ENCODE peak calls at places on chromosome 20, in eight cellular contexts. G, S, L, T, Y, Q, H and X are unnamed samples. For H3K4me1, the result is how much of the 10 kb centered on the place peaks cover.

GRCh38 chr20:51712501-51713212 is 55.5 kb downstream of the ATP9A start:
- DNase-seq in G (no peak), S (peak), L (no peak), T (no peak), Y (no peak), Q (peak), H (no peak), X (peak)

GRCh38 chr20:10217517-10218410 is 866 bp upstream of the SNAP25 start:
- DNase-seq in G (peak), S (peak), L (peak), T (no peak), Y (no peak), Q (peak), H (no peak), X (no peak)

GRCh38 chr20:57380081-57380750 is 11.0 kb upstream of the RBM38 start:
- DNase-seq in G (no peak), S (no peak), L (no peak), T (peak), Y (no peak), Q (no peak), H (no peak), X (no peak)

GRCh38 chr20:11766961-11767360 is 150.7 kb upstream of the BTBD3 start:
- DNase-seq in G (no peak), S (no peak), L (no peak), T (no peak), Y (no peak), Q (no peak), H (no peak), X (no peak)

GRCh38 chr20:11542645-11543044 is 375.0 kb upstream of the BTBD3 start:
- DNase-seq in G (no peak), S (no peak), L (no peak), T (no peak), Y (no peak), Q (no peak), H (no peak), X (no peak)

GRCh38 chr20:22382742-22383141 is 201.6 kb downstream of the FOXA2 start:
- DNase-seq in G (peak), S (no peak), L (no peak), T (no peak), Y (no peak), Q (no peak), H (peak), X (no peak)

GRCh38 chr20:36532388-36532787 is 8.9 kb upstream of the MYL9 start:
- DNase-seq in G (no peak), S (no peak), L (no peak), T (no peak), Y (no peak), Q (no peak), H (peak), X (no peak)

GRCh38 chr20:19205999-19206398 is 6.4 kb upstream of the SLC24A3 start:
- DNase-seq in G (peak), S (peak), L (peak), T (peak), Y (peak), Q (peak), H (peak), X (peak)

GRCh38 chr20:41329435-41330342 is 10.9 kb upstream of the LPIN3 start:
- DNase-seq in G (peak), S (peak), L (peak), T (peak), Y (peak), Q (peak), H (no peak), X (peak)

GRCh38 chr20:37305839-37306238 is 16.4 kb downstream of the MANBAL start:
- DNase-seq in G (no peak), S (no peak), L (no peak), T (no peak), Y (no peak), Q (no peak), H (no peak), X (no peak)

GRCh38 chr20:6707231-6707870 is 60.1 kb upstream of the BMP2 start:
- DNase-seq in G (no peak), S (no peak), L (no peak), T (no peak), Y (no peak), Q (no peak), H (no peak), X (peak)

GRCh38 chr20:10626896-10627295 is 46.9 kb downstream of the JAG1 start:
- DNase-seq in G (peak), S (no peak), L (no peak), T (no peak), Y (no peak), Q (no peak), H (no peak), X (no peak)

GRCh38 chr20:42483694-42484303 is 705.9 kb downstream of the PTPRT start:
- DNase-seq in G (no peak), S (no peak), L (no peak), T (no peak), Y (no peak), Q (peak), H (peak), X (peak)

DNA sequence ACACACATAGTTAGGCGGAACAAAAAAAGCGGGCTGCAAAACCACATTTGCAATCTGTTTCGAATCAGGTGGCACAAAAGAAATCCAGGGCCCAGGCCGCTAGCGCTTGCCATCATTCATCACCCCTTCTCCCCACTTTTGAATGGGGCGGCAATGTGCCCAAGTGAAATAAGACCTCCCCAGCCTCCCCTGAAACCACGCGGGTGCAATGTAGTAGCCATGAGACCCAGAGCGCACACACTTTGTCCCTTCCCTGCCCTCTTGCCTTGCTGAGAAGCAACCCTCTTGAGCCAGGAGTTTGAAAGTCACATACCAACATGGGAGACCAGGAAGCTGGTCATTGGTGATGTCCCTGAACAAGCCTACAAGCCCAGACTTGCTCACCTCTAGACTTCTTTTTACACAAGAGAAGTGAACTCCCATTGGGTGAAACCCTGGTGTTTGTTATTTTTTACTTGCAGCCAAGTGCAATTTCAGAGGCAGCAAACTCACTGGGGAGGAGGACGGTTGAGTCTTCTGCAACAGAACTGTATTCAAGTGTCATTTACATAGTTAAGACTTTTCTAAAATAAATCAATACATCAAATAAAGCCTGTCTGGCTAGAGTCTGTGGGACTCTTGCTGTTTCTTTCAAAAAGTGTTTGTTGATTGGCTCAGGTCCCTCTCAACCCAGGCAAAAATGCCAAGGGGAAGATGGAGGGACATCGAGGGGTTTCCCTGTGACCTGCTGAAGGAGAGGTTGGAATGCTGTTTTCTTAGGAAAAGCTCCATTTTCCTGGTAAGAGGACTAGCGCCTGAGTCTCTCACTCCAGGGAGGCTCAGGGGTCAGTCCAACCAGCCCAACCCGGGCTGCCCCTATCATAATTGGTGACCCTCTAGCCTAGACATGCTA is 138.1 kb upstream of the PTPN1 start:
- DNase-seq in G (peak), S (no peak), L (no peak), T (no peak), Y (no peak), Q (no peak), H (no peak), X (no peak)
- H3K4me1 ChIP-seq in G (under half), S (under half), L (under half), T (under half), Y (under half), Q (under half), H (under half), X (under half)

GRCh38 chr20:47784256-47784598 is 1.1 kb downstream of the SULF2 start:
- DNase-seq in G (no peak), S (no peak), L (no peak), T (no peak), Y (no peak), Q (no peak), H (no peak), X (no peak)
- H3K4me3 ChIP-seq in G (peak), S (peak), L (peak), T (no peak), Y (peak), Q (peak), H (no peak), X (peak)

DNA sequence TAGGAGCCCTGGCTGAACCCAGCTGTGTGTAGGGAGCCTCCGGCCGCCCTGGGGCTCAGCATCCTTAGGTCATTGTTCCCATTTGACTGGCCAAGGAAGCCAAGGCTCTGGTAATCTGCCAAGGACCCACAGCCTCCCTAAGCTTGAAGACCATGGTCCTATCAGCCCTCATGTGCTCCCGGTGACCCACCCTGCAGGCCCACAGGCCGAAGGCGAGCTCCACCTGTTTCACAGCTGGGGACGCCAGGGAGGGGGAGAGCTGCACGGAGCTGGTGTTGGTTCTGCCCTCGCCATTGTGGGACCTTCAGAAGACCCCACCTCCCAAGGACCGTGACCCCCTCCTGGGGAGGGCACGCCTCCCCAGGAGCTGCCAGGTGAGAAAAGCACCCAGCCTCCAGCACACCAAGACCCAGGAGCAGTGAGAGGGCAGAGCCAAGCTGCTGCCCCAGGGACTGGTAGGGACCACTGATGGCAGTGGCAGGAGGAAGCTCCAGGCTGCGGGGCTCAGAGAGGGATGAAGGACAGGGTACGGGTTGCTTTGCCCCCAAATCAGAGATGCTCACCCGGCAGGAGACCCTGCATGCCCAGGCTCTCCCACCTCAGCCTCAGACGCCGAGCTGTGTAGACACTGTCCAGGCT is 30.7 kb upstream of the MRGBP start:
- DNase-seq in G (no peak), S (no peak), L (no peak), T (peak), Y (peak), Q (no peak), H (no peak), X (no peak)
- H3K4me1 ChIP-seq in G (under half), S (under half), L (under half), T (under half), Y (under half), Q (under half), H (under half), X (under half)

GRCh38 chr20:33654680-33655161 is 7.4 kb upstream of the C20orf144 start:
- DNase-seq in G (no peak), S (no peak), L (no peak), T (peak), Y (no peak), Q (peak), H (no peak), X (peak)

GRCh38 chr20:33651562-33652048 is 10.5 kb upstream of the C20orf144 start:
- DNase-seq in G (no peak), S (no peak), L (no peak), T (peak), Y (no peak), Q (no peak), H (no peak), X (peak)

GRCh38 chr20:33653900-33654596 is 8.1 kb upstream of the C20orf144 start:
- DNase-seq in G (peak), S (no peak), L (peak), T (peak), Y (no peak), Q (peak), H (no peak), X (peak)

GRCh38 chr20:33655164-33655563 is 7.0 kb upstream of the C20orf144 start:
- DNase-seq in G (no peak), S (no peak), L (no peak), T (peak), Y (no peak), Q (no peak), H (no peak), X (no peak)

DNA sequence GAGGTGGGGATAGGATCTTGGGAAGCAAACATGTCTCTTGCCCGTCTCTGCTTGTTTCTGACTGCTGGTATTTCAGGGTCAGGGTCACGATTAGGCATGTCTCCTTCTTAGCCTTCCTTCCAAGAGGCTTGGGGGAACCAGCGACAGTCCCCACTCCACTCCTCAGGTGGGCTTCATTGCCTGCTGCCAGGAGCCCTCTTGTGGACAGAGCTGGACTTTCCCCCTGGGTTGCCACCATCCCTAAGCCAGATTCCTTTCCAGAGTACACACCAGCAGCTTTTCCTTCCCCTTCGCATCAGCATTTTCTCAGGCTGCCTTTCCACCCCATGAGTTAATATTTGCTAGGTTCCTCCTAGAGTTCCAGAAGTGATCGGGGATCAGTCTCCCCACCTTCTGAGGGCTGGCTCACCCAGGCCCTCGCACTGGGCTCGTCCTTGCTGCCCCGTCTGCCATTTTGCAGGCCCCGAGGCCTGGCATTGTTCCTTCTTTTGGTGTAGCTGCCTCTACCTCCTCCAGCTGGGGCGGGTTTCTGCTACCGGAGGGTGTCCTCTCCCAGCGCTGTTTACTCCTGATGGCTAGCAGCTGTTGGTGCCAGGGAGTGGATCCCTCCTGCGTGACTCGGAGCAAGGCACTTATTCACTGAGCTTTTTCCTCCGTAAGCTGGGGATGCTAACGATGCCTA is 8.8 kb upstream of the C20orf144 start:
- DNase-seq in G (peak), S (peak), L (no peak), T (peak), Y (no peak), Q (peak), H (peak), X (peak)
- H3K4me3 ChIP-seq in G (no peak), S (no peak), L (no peak), T (no peak), Y (no peak), Q (no peak), H (no peak), X (no peak)

GRCh38 chr20:45038747-45039469 is 62.0 kb downstream of the KCNS1 start:
- DNase-seq in G (no peak), S (no peak), L (no peak), T (no peak), Y (no peak), Q (no peak), H (no peak), X (no peak)
- H3K4me1 ChIP-seq in G (under half), S (half or more), L (under half), T (half or more), Y (under half), Q (under half), H (under half), X (under half)

GRCh38 chr20:31843881-31844280 is 1.5 kb downstream of the FOXS1 start:
- DNase-seq in G (no peak), S (no peak), L (no peak), T (no peak), Y (no peak), Q (no peak), H (no peak), X (no peak)
- H3K4me3 ChIP-seq in G (no peak), S (peak), L (no peak), T (no peak), Y (no peak), Q (no peak), H (no peak), X (no peak)

DNA sequence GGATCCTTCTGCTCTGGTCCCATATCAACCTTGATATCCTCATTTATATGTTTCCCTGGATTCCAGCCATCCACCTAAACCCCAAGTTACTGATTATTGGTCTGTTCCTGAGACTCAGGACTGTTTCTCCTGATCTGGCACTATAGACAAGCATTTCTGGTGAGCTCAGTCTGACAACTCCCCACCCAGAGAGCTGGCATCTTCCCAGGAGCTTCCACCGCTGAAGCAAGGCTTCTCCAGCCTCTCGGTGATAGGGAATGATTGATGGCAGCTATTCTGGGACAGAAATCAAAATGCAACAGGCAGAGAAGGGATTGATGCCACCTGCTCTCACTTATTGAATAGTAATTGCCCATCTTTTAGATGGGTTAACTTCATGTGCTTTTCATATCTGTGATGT is 169.7 kb upstream of the GGTLC1 start:
- DNase-seq in G (no peak), S (no peak), L (no peak), T (no peak), Y (no peak), Q (no peak), H (no peak), X (no peak)
- H3K4me1 ChIP-seq in G (under half), S (under half), L (under half), T (under half), Y (under half), Q (under half), H (under half), X (under half)

GRCh38 chr20:4711511-4711910 is 10.2 kb upstream of the PRND start:
- DNase-seq in G (no peak), S (no peak), L (no peak), T (no peak), Y (no peak), Q (no peak), H (no peak), X (no peak)
- H3K4me3 ChIP-seq in G (no peak), S (no peak), L (no peak), T (no peak), Y (no peak), Q (no peak), H (no peak), X (no peak)

DNA sequence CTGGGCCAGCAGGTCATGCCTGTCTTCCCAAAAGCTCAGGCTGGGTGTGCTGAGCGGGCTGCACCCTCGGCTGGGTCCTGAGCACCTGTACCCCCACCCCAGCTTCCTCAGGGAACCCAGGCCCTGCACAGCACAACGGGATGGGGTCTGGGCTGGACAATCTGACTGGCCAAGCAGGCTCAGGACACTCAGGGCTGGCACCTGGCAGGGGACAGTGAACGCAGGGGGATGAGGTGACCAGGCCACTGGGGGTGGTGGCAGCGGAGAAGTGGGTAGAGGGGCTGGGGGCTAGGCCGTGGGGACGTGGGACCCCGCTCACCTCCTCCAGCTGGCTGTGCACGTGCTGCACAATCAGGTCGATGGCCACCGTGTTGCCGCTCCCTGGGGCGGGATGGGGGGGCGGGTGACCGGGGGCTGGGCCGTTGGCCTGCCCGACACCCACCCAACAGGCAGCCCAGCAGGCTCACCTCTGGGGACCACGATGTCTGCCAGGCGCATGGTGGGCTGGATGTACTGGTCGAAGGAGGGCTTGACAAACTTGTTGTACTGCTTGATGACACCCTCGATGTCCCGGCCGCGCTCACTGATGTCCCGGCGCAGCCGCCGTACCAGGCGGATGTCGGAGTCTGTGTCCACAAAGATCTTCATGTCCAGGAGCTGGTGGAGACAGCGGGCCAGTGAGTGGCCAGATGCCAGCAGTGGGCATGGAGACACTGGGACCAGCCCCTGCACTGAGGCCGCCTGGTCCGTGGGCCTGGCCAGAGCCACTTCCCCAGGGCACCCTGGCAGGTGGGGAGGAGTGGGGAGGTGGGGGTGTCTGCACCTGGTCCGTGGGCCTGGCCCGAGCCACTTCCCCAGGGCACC is 11.9 kb downstream of the UCKL1 start:
- DNase-seq in G (no peak), S (no peak), L (no peak), T (peak), Y (peak), Q (no peak), H (no peak), X (no peak)
- H3K4me1 ChIP-seq in G (under half), S (under half), L (under half), T (half or more), Y (under half), Q (under half), H (under half), X (under half)